ENCODE peak calls at places on chromosome 20, in seven cellular contexts. G is mucosa of descending colon, N is fibroblast of villous mesenchyme, W is GM06990, Q is cardiac fibroblast, A is pancreas, P is retinal pigment epithelial cell. D is an unnamed sample.

GRCh38 chr20:8812818-8813217 is 256.1 kb upstream of the PLCB4 start:
- DNase-seq in P (no peak), W (no peak), G (no peak), A (no peak), N (no peak), Q (no peak), D (no peak)

GRCh38 chr20:46638367-46639274 is 12.6 kb downstream of the SLC13A3 start:
- DNase-seq in Q (no peak), P (no peak), A (no peak), N (no peak), G (no peak), W (no peak), D (no peak)

GRCh38 chr20:51363378-51363777 is 179.1 kb downstream of the NFATC2 start:
- DNase-seq in G (no peak), P (no peak), N (no peak), Q (no peak), W (no peak), A (no peak), D (no peak)

GRCh38 chr20:51697119-51697826 is 70.9 kb downstream of the ATP9A start:
- DNase-seq in G (no peak), W (no peak), Q (peak; percentile 35), A (no peak), N (no peak), P (no peak), D (peak; percentile 35)

GRCh38 chr20:8870652-8871051 is 198.2 kb upstream of the PLCB4 start:
- DNase-seq in G (no peak), A (no peak), N (no peak), W (no peak), P (no peak), Q (no peak), D (no peak)

GRCh38 chr20:34415079-34415478 is 52.0 kb downstream of the ITCH start:
- DNase-seq in N (no peak), W (peak; percentile 69), G (no peak), A (no peak), P (no peak), Q (no peak), D (peak; percentile 17)

GRCh38 chr20:17645010-17645409 is 37.0 kb downstream of the RRBP1 start:
- DNase-seq in N (no peak), Q (no peak), P (no peak), A (no peak), W (no peak), G (no peak), D (no peak)

GRCh38 chr20:45343867-45344721 is 4.1 kb downstream of the SDC4 start:
- DNase-seq in G (peak; percentile 76), N (peak; percentile 92), W (no peak), A (peak; percentile 63), Q (peak; percentile 90), P (no peak), D (peak; percentile 89)

GRCh38 chr20:951384-952169 is 35.4 kb upstream of the ANGPT4 start:
- DNase-seq in N (no peak), A (no peak), P (no peak), W (no peak), Q (no peak), G (no peak), D (no peak)

GRCh38 chr20:45408646-45409213 is 641 bp downstream of the DBNDD2 start:
- DNase-seq in N (no peak), Q (no peak), A (no peak), W (no peak), P (no peak), G (no peak), D (no peak)

GRCh38 chr20:45765980-45766379 is 25.7 kb downstream of the WFDC3 start:
- DNase-seq in G (no peak), A (no peak), N (no peak), W (no peak), P (no peak), Q (no peak), D (no peak)

GRCh38 chr20:38219006-38219950 is 41.3 kb downstream of the KIAA1755 start:
- DNase-seq in G (no peak), A (no peak), N (no peak), W (no peak), Q (no peak), P (no peak), D (no peak)

GRCh38 chr20:46770330-46771194 is 61.1 kb downstream of the SLC2A10 start:
- DNase-seq in G (no peak), A (no peak), N (no peak), P (no peak), W (no peak), Q (no peak), D (no peak)

GRCh38 chr20:59356662-59357061 is 56.3 kb downstream of the EDN3 start:
- DNase-seq in W (no peak), Q (no peak), G (no peak), A (no peak), N (no peak), P (no peak), D (no peak)

GRCh38 chr20:17898548-17898994 is 70.0 kb downstream of the SNX5 start:
- DNase-seq in P (no peak), G (peak; percentile 90), A (peak; percentile 73), Q (peak; percentile 85), N (peak; percentile 78), W (no peak), D (peak; percentile 84)

GRCh38 chr20:46151936-46152335 is 33.8 kb downstream of the CD40 start:
- DNase-seq in P (no peak), G (peak; percentile 8), Q (no peak), A (no peak), N (no peak), W (no peak), D (no peak)

GRCh38 chr20:37361336-37361735 is 15.4 kb downstream of the SRC start:
- DNase-seq in G (no peak), Q (no peak), P (no peak), N (no peak), W (no peak), A (no peak), D (no peak)

GRCh38 chr20:59402697-59403096 is 102.3 kb downstream of the EDN3 start:
- DNase-seq in Q (no peak), A (peak; percentile 57), G (peak; percentile 31), P (no peak), W (no peak), N (no peak), D (no peak)

GRCh38 chr20:6959900-6960312 is 192.4 kb downstream of the BMP2 start:
- DNase-seq in P (peak; percentile 51), G (peak; percentile 21), Q (no peak), W (no peak), A (no peak), N (peak; percentile 73), D (no peak)

GRCh38 chr20:33516882-33517281 is 27.0 kb downstream of the CBFA2T2 start:
- DNase-seq in P (no peak), Q (peak; percentile 28), N (no peak), A (no peak), W (no peak), G (no peak), D (peak; percentile 17)

GRCh38 chr20:38216201-38216600 is 44.3 kb downstream of the KIAA1755 start:
- DNase-seq in W (no peak), A (no peak), Q (no peak), G (no peak), N (no peak), P (no peak), D (no peak)

GRCh38 chr20:31674895-31675827 is 37.4 kb downstream of the COX4I2 start:
- DNase-seq in W (peak; percentile 43), Q (peak; percentile 95), P (no peak), A (peak; percentile 63), N (peak; percentile 90), G (peak; percentile 58), D (peak; percentile 93)

GRCh38 chr20:53735536-53736050 is 142.0 kb upstream of the ZNF217 start:
- DNase-seq in W (no peak), N (peak; percentile 97), Q (peak; percentile 89), P (peak; percentile 88), G (no peak), A (no peak), D (peak; percentile 94)

DNA sequence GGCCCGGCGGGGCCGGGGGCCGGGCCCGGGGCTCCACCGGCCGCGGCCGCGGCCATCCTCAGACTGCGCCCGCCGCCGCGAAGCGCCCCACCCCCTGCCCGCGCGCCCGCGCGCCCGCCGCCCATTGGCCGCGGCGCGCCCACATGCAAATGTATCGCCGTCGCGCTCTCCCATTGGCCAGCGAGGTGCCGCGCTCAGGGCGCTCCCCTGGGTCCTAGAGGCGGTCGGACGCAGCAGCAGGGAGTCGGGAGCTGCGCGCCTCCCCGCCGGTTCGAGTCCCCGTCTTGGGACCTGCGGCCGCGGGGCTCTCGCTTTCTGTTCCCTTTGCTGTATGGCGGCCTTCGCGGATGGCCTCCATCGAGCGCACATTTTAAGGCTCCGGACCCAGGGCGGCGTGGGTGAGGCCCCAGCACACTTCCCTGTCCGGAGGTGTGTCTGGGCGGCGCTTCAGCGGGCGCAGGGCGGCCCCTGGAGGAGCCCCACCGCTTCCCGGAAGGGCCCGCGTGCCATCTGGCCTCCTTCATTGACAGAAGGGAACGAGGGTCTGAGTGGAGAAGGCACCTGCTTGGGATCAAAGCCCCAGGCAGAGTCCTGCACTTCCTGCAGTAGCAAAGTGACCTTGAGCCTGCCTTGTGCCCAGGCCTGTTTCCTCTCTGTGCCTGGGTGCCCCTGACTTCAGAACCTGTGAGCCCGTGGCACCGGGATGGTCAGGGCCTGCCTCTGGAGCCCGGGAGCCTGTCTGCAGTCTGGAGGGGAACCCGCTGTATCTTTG is at the start of gene CABLES2:
- DNase-seq in W (peak; percentile 94), G (peak; percentile 93), A (peak; percentile 93), P (peak; percentile 76), N (peak; percentile 94), Q (peak; percentile 95), D (peak; percentile 94)
- TF ChIP-seq CTCF in W (peak; percentile 25), G (no peak), A (no peak), P (no peak), N (no peak), Q (no peak), D (no peak)

GRCh38 chr20:48739395-48740268 is 88.2 kb downstream of the PREX1 start:
- DNase-seq in Q (no peak), W (no peak), G (no peak), A (no peak), P (no peak), N (no peak), D (no peak)
- H3K4me3 ChIP-seq in Q (no peak overlapping the region), W (no peak overlapping the region), G (no peak overlapping the region), A (no peak overlapping the region), P (no peak overlapping the region), N (no peak overlapping the region), D (no peak overlapping the region)

DNA sequence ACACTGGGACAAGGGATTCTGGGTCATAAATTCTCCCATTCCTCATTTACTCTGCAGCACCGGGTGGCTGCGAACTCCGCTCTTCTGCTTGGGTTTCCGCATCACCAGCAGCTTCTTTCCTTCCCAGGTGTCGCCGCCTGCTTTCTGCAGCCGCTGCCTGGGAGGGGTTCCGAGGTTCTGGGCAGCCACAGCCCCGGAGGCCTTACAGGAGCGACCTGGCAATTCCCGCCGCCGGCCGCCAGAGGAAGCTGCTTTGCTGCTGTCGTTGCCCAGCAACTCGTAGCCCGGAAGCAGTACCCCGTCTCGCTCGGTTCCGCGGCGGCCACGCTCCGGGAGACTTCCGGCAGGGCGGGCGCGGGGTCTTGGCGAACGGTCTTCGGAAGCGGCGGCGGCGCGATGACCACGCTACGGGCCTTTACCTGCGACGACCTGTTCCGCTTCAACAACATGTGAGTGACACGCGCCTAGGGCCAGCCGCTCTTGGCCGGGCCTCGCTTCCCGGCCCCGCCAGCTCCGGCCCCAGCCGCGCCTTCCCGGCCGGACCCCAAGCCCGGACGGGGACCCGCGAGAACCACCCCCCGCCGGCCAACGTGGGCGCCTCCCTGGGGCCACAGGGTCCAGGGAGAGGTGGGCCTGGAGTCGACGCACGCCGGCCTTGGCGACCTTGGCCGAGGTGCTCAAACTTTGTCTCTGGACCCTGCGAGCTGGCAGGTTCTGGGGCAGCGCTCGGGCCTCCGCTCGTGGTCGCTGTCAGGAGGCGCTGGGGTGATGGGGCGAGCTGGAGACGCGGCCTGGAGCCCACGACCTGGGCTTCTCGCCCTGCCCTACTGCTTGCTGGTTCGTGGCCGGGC is at the start of gene NAA20:
- DNase-seq in W (peak; percentile 92), Q (peak; percentile 94), N (peak; percentile 93), G (peak; percentile 93), P (peak; percentile 72), A (peak; percentile 94), D (peak; percentile 93)
- TF ChIP-seq CTCF in W (peak; percentile 83), Q (peak; percentile 82), N (peak; percentile 68), G (peak; percentile 86), P (peak; percentile 72), A (peak; percentile 75), D (peak; percentile 64)

GRCh38 chr20:57685134-57685851 is 24.5 kb downstream of the PMEPA1 start:
- DNase-seq in N (no peak), P (no peak), Q (no peak), G (no peak), A (no peak), W (no peak), D (no peak)
- H3K4me3 ChIP-seq in N (no peak overlapping the region), P (no peak overlapping the region), Q (no peak overlapping the region), G (no peak overlapping the region), A (no peak overlapping the region), W (no peak overlapping the region), D (no peak overlapping the region)